ENCODE peak calls at places on chromosomes 16 and 17, in six cellular contexts. One of them, this sample, is unnamed.

GRCh38 chr16:2963611-2964415 is at the start of gene KREMEN2:
- DNase-seq in cardiac muscle cell: peak; percentile 56
- DNase-seq in adrenal gland: no peak
- DNase-seq in tibial artery: no peak
- DNase-seq in uterus: no peak
- DNase-seq in transverse colon: peak; percentile 21
- DNase-seq in this sample: no peak

GRCh38 chr16:28273511-28273910 is 18.8 kb upstream of the SBK1 start:
- DNase-seq in cardiac muscle cell: no peak
- DNase-seq in adrenal gland: no peak
- DNase-seq in tibial artery: no peak
- DNase-seq in uterus: no peak
- DNase-seq in transverse colon: no peak
- DNase-seq in this sample: no peak

GRCh38 chr17:67682196-67682595 is 35.5 kb upstream of the NOL11 start:
- DNase-seq in cardiac muscle cell: no peak
- DNase-seq in adrenal gland: no peak
- DNase-seq in tibial artery: no peak
- DNase-seq in uterus: no peak
- DNase-seq in transverse colon: no peak
- DNase-seq in this sample: no peak

GRCh38 chr17:28724500-28725165 is 1.4 kb downstream of the TLCD1 start:
- DNase-seq in cardiac muscle cell: no peak
- DNase-seq in adrenal gland: no peak
- DNase-seq in tibial artery: no peak
- DNase-seq in uterus: no peak
- DNase-seq in transverse colon: no peak
- DNase-seq in this sample: no peak

GRCh38 chr17:8019161-8019560 is 16.7 kb downstream of the GUCY2D start:
- DNase-seq in cardiac muscle cell: no peak
- DNase-seq in adrenal gland: no peak
- DNase-seq in tibial artery: no peak
- DNase-seq in uterus: no peak
- DNase-seq in transverse colon: no peak
- DNase-seq in this sample: no peak

GRCh38 chr17:68541816-68542215 is 29.6 kb downstream of the PRKAR1A start:
- DNase-seq in cardiac muscle cell: no peak
- DNase-seq in adrenal gland: no peak
- DNase-seq in tibial artery: no peak
- DNase-seq in uterus: no peak
- DNase-seq in transverse colon: no peak
- DNase-seq in this sample: no peak

GRCh38 chr17:57106107-57106835 is 21.2 kb downstream of the AKAP1 start:
- DNase-seq in cardiac muscle cell: no peak
- DNase-seq in adrenal gland: no peak
- DNase-seq in tibial artery: no peak
- DNase-seq in uterus: no peak
- DNase-seq in transverse colon: peak; percentile 38
- DNase-seq in this sample: peak; percentile 41

GRCh38 chr16:57590654-57591085 is 37.8 kb upstream of the ADGRG1 start:
- DNase-seq in cardiac muscle cell: no peak
- DNase-seq in adrenal gland: no peak
- DNase-seq in tibial artery: peak; percentile 54
- DNase-seq in uterus: peak; percentile 38
- DNase-seq in transverse colon: no peak
- DNase-seq in this sample: no peak

GRCh38 chr17:80858301-80859003 is 133.2 kb upstream of the CHMP6 start:
- DNase-seq in cardiac muscle cell: no peak
- DNase-seq in adrenal gland: peak; percentile 19
- DNase-seq in tibial artery: no peak
- DNase-seq in uterus: no peak
- DNase-seq in transverse colon: no peak
- DNase-seq in this sample: no peak

GRCh38 chr17:39643271-39643670 is 6.3 kb downstream of the STARD3 start:
- DNase-seq in cardiac muscle cell: peak; percentile 40
- DNase-seq in adrenal gland: no peak
- DNase-seq in tibial artery: no peak
- DNase-seq in uterus: no peak
- DNase-seq in transverse colon: no peak
- DNase-seq in this sample: no peak

GRCh38 chr17:66939461-66940114 is 24.9 kb upstream of the CACNG4 start:
- DNase-seq in cardiac muscle cell: no peak
- DNase-seq in adrenal gland: no peak
- DNase-seq in tibial artery: no peak
- DNase-seq in uterus: no peak
- DNase-seq in transverse colon: no peak
- DNase-seq in this sample: no peak

GRCh38 chr17:27590864-27591263 is 40.1 kb upstream of the LGALS9 start:
- DNase-seq in cardiac muscle cell: no peak
- DNase-seq in adrenal gland: no peak
- DNase-seq in tibial artery: no peak
- DNase-seq in uterus: no peak
- DNase-seq in transverse colon: no peak
- DNase-seq in this sample: no peak

GRCh38 chr17:35679007-35679682 is 52.3 kb upstream of the RASL10B start:
- DNase-seq in cardiac muscle cell: no peak
- DNase-seq in adrenal gland: no peak
- DNase-seq in tibial artery: no peak
- DNase-seq in uterus: no peak
- DNase-seq in transverse colon: no peak
- DNase-seq in this sample: no peak

GRCh38 chr16:85413713-85414663 is 199.1 kb upstream of the GSE1 start:
- DNase-seq in cardiac muscle cell: no peak
- DNase-seq in adrenal gland: peak; percentile 6
- DNase-seq in tibial artery: no peak
- DNase-seq in uterus: no peak
- DNase-seq in transverse colon: no peak
- DNase-seq in this sample: no peak

GRCh38 chr16:63553980-63554379 is 1517.7 kb upstream of the CDH8 start:
- DNase-seq in cardiac muscle cell: no peak
- DNase-seq in adrenal gland: no peak
- DNase-seq in tibial artery: no peak
- DNase-seq in uterus: no peak
- DNase-seq in transverse colon: no peak
- DNase-seq in this sample: no peak

GRCh38 chr17:20154601-20155000 is 145.4 kb downstream of the SPECC1 start:
- DNase-seq in cardiac muscle cell: peak; percentile 25
- DNase-seq in adrenal gland: no peak
- DNase-seq in tibial artery: no peak
- DNase-seq in uterus: no peak
- DNase-seq in transverse colon: no peak
- DNase-seq in this sample: no peak

GRCh38 chr16:30430428-30430970 is 669 bp upstream of the DCTPP1 start:
- DNase-seq in cardiac muscle cell: no peak
- DNase-seq in adrenal gland: no peak
- DNase-seq in tibial artery: no peak
- DNase-seq in uterus: no peak
- DNase-seq in transverse colon: no peak
- DNase-seq in this sample: peak; percentile 22

GRCh38 chr17:7858487-7858832 is 657 bp downstream of the CYB5D1 start:
- DNase-seq in cardiac muscle cell: peak; percentile 62
- DNase-seq in adrenal gland: peak; percentile 78
- DNase-seq in tibial artery: peak; percentile 68
- DNase-seq in uterus: peak; percentile 43
- DNase-seq in transverse colon: peak; percentile 53
- DNase-seq in this sample: peak; percentile 44

GRCh38 chr17:80565347-80566053 is 20.9 kb downstream of the RPTOR start:
- DNase-seq in cardiac muscle cell: no peak
- DNase-seq in adrenal gland: no peak
- DNase-seq in tibial artery: no peak
- DNase-seq in uterus: no peak
- DNase-seq in transverse colon: no peak
- DNase-seq in this sample: no peak

GRCh38 chr17:69943058-69943457 is 132.0 kb upstream of the KCNJ16 start:
- DNase-seq in cardiac muscle cell: no peak
- DNase-seq in adrenal gland: no peak
- DNase-seq in tibial artery: no peak
- DNase-seq in uterus: no peak
- DNase-seq in transverse colon: no peak
- DNase-seq in this sample: no peak

GRCh38 chr17:43936434-43936833 is 5.8 kb downstream of the PPY start:
- DNase-seq in cardiac muscle cell: no peak
- DNase-seq in adrenal gland: no peak
- DNase-seq in tibial artery: no peak
- DNase-seq in uterus: no peak
- DNase-seq in transverse colon: no peak
- DNase-seq in this sample: no peak

GRCh38 chr16:4938683-4939030 is 1.7 kb upstream of the PPL start:
- DNase-seq in cardiac muscle cell: no peak
- DNase-seq in adrenal gland: no peak
- DNase-seq in tibial artery: no peak
- DNase-seq in uterus: no peak
- DNase-seq in transverse colon: no peak
- DNase-seq in this sample: no peak

GRCh38 chr17:28982191-28982793 is 23.5 kb downstream of the SEZ6 start:
- DNase-seq in cardiac muscle cell: no peak
- DNase-seq in adrenal gland: no peak
- DNase-seq in tibial artery: no peak
- DNase-seq in uterus: peak; percentile 29
- DNase-seq in transverse colon: peak; percentile 16
- DNase-seq in this sample: no peak

GRCh38 chr17:61478790-61479492 is 26.7 kb downstream of the TBX4 start:
- DNase-seq in cardiac muscle cell: no peak
- DNase-seq in adrenal gland: no peak
- DNase-seq in tibial artery: peak; percentile 48
- DNase-seq in uterus: no peak
- DNase-seq in transverse colon: no peak
- DNase-seq in this sample: no peak

DNA sequence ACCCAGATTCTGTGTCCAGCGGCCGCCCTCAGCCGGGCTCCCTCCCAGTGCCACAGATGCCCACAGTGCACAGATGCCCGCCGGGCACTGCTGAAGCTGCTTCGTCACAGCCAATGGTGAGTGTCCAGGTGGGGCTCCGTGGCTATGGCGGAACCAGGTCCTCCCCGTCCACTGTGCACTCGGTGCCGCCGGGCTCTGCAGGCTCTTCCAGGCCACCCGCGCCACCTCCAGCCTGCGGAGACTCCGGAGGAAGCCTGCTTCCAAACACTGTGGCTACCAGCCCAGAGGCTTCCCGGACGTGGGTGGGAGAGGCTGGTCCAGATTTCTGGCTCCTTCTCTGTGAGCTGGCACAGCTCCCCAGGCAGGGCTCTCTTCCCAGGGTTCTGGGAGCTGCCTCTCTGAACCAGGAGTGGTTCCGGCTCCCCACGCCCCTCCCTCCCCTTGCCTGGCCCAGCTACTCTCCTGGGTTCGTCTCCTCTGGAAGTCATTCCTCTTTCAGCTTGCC is 2.8 kb upstream of the PYCR1 start:
- DNase-seq in cardiac muscle cell: no peak
- DNase-seq in adrenal gland: no peak
- DNase-seq in tibial artery: peak; percentile 81
- DNase-seq in uterus: no peak
- DNase-seq in transverse colon: no peak
- DNase-seq in this sample: peak; percentile 78
- H3K4me1 ChIP-seq in cardiac muscle cell: peaks cover 46% of the 10 kb centered on the region
- H3K4me1 ChIP-seq in adrenal gland: no peaks in the 10 kb centered on the region
- H3K4me1 ChIP-seq in tibial artery: no peaks in the 10 kb centered on the region
- H3K4me1 ChIP-seq in uterus: peaks cover 7% of the 10 kb centered on the region
- H3K4me1 ChIP-seq in transverse colon: peaks cover 13% of the 10 kb centered on the region
- H3K4me1 ChIP-seq in this sample: peaks cover 47% of the 10 kb centered on the region

GRCh38 chr17:3891626-3892094 is 1.2 kb downstream of the CAMKK1 start:
- DNase-seq in cardiac muscle cell: no peak
- DNase-seq in adrenal gland: no peak
- DNase-seq in tibial artery: no peak
- DNase-seq in uterus: no peak
- DNase-seq in transverse colon: no peak
- DNase-seq in this sample: no peak

GRCh38 chr17:3889613-3890012 is 3.2 kb downstream of the CAMKK1 start:
- DNase-seq in cardiac muscle cell: no peak
- DNase-seq in adrenal gland: no peak
- DNase-seq in tibial artery: peak; percentile 77
- DNase-seq in uterus: no peak
- DNase-seq in transverse colon: no peak
- DNase-seq in this sample: no peak

GRCh38 chr17:3888343-3889171 is 4.3 kb downstream of the CAMKK1 start:
- DNase-seq in cardiac muscle cell: no peak
- DNase-seq in adrenal gland: peak; percentile 62
- DNase-seq in tibial artery: peak; percentile 90
- DNase-seq in uterus: peak; percentile 96
- DNase-seq in transverse colon: peak; percentile 85
- DNase-seq in this sample: peak; percentile 78

GRCh38 chr17:3890893-3891219 is 2.0 kb downstream of the CAMKK1 start:
- DNase-seq in cardiac muscle cell: no peak
- DNase-seq in adrenal gland: no peak
- DNase-seq in tibial artery: no peak
- DNase-seq in uterus: no peak
- DNase-seq in transverse colon: no peak
- DNase-seq in this sample: no peak

DNA sequence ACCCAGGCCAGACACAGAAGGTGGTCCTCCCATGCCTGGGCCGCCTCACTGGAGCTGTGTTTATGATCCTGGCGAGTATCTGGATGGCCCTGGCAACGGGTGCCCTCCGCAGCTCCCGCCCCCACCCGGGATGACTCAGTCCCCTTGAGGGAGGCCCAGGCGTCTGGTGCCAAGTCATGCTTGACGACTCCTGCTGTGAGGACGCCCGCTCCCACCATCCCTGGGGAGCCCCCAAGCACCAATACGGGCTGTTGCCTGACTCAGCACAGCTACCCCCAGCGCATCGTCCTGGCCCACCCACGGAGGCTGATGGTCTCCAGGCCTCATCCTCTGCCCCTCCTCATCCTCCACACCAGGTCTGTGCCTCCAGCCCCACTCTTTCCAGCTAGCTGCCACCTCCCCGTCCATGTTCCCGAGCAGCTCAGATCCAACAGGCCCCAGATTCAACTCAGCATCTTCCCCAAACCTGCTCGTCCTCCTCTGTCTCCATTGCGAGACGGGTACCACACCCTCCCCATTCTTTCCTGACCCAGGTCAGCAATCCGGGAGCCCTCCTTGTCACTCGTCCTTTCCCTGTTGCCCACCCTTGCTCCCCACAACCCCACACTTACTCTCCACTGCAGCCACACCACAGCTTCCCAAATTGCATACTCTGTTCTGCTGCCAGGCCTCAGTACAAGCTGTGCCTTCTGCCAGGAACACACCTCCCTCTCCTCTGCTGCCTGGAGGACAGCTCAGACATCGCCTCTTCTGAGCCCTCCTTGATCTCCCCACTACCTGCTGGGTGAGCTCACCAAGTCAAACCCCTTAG is 2.6 kb downstream of the CAMKK1 start:
- DNase-seq in cardiac muscle cell: no peak
- DNase-seq in adrenal gland: peak; percentile 96
- DNase-seq in tibial artery: peak; percentile 98
- DNase-seq in uterus: peak; percentile 95
- DNase-seq in transverse colon: peak; percentile 69
- DNase-seq in this sample: peak; percentile 48
- H3K4me1 ChIP-seq in cardiac muscle cell: peaks cover 22% of the 10 kb centered on the region
- H3K4me1 ChIP-seq in adrenal gland: peaks cover 74% of the 10 kb centered on the region
- H3K4me1 ChIP-seq in tibial artery: no peaks in the 10 kb centered on the region
- H3K4me1 ChIP-seq in uterus: peaks cover 41% of the 10 kb centered on the region
- H3K4me1 ChIP-seq in transverse colon: peaks cover 69% of the 10 kb centered on the region
- H3K4me1 ChIP-seq in this sample: peaks cover 96% of the 10 kb centered on the region

GRCh38 chr17:45317113-45317820 is 447 bp upstream of the MAP3K14 start:
- DNase-seq in cardiac muscle cell: peak; percentile 100
- DNase-seq in adrenal gland: peak; percentile 100
- DNase-seq in tibial artery: peak; percentile 100
- DNase-seq in uterus: peak; percentile 100
- DNase-seq in transverse colon: peak; percentile 100
- DNase-seq in this sample: peak; percentile 100
- H3K4me1 ChIP-seq in cardiac muscle cell: peaks cover 15% of the 10 kb centered on the region
- H3K4me1 ChIP-seq in adrenal gland: peaks cover 47% of the 10 kb centered on the region
- H3K4me1 ChIP-seq in tibial artery: no peaks in the 10 kb centered on the region
- H3K4me1 ChIP-seq in uterus: peaks cover 17% of the 10 kb centered on the region
- H3K4me1 ChIP-seq in transverse colon: peaks cover 74% of the 10 kb centered on the region
- H3K4me1 ChIP-seq in this sample: peaks cover 68% of the 10 kb centered on the region

GRCh38 chr17:801660-802059 is 19.5 kb downstream of the MRM3 start:
- DNase-seq in cardiac muscle cell: no peak
- DNase-seq in adrenal gland: no peak
- DNase-seq in tibial artery: no peak
- DNase-seq in uterus: no peak
- DNase-seq in transverse colon: no peak
- DNase-seq in this sample: no peak
- H3K4me1 ChIP-seq in cardiac muscle cell: no peaks in the 10 kb centered on the region
- H3K4me1 ChIP-seq in adrenal gland: no peaks in the 10 kb centered on the region
- H3K4me1 ChIP-seq in tibial artery: no peaks in the 10 kb centered on the region
- H3K4me1 ChIP-seq in uterus: no peaks in the 10 kb centered on the region
- H3K4me1 ChIP-seq in transverse colon: no peaks in the 10 kb centered on the region
- H3K4me1 ChIP-seq in this sample: no peaks in the 10 kb centered on the region